ENCODE peak calls at places on chromosomes 2 and 18, in six cellular contexts. One of them, this sample, is unnamed.

GRCh38 chr2:150490466-150490865 is 3.0 kb upstream of the RND3 start:
- DNase-seq in SK-N-SH: no peak
- DNase-seq in GM12878: no peak
- DNase-seq in HepG2: no peak
- DNase-seq in K562: no peak
- DNase-seq in H1: no peak
- DNase-seq in this sample: no peak

GRCh38 chr2:186879312-186879711 is 30.3 kb upstream of the ZSWIM2 start:
- DNase-seq in GM12878: no peak
- DNase-seq in HepG2: no peak
- DNase-seq in SK-N-SH: no peak
- DNase-seq in K562: no peak
- DNase-seq in H1: no peak
- DNase-seq in this sample: no peak

GRCh38 chr2:172921538-172922236 is 154.0 kb upstream of the MAP3K20 start:
- DNase-seq in K562: no peak
- DNase-seq in HepG2: no peak
- DNase-seq in H1: no peak
- DNase-seq in GM12878: no peak
- DNase-seq in SK-N-SH: no peak
- DNase-seq in this sample: no peak

GRCh38 chr2:95014126-95014708 is 11.3 kb upstream of the MAL start:
- DNase-seq in H1: no peak
- DNase-seq in K562: no peak
- DNase-seq in SK-N-SH: no peak
- DNase-seq in HepG2: no peak
- DNase-seq in GM12878: no peak
- DNase-seq in this sample: no peak

GRCh38 chr2:29013046-29013780 is 32.1 kb downstream of the TOGARAM2 start:
- DNase-seq in SK-N-SH: no peak
- DNase-seq in GM12878: no peak
- DNase-seq in K562: no peak
- DNase-seq in H1: no peak
- DNase-seq in HepG2: no peak
- DNase-seq in this sample: no peak

GRCh38 chr18:46770708-46771107 is 13.9 kb upstream of the ST8SIA5 start:
- DNase-seq in H1: no peak
- DNase-seq in SK-N-SH: no peak
- DNase-seq in HepG2: no peak
- DNase-seq in K562: no peak
- DNase-seq in GM12878: no peak
- DNase-seq in this sample: no peak

GRCh38 chr2:202376460-202377307 is 557 bp downstream of the BMPR2 start:
- DNase-seq in H1: peak
- DNase-seq in SK-N-SH: peak
- DNase-seq in HepG2: no peak
- DNase-seq in GM12878: no peak
- DNase-seq in K562: peak
- DNase-seq in this sample: no peak

GRCh38 chr2:230900336-230900995 is 24.6 kb downstream of the GPR55 start:
- DNase-seq in HepG2: no peak
- DNase-seq in H1: no peak
- DNase-seq in K562: no peak
- DNase-seq in SK-N-SH: no peak
- DNase-seq in GM12878: no peak
- DNase-seq in this sample: no peak

GRCh38 chr2:126879348-126880261 is 19.1 kb upstream of the TEX51 start:
- DNase-seq in GM12878: no peak
- DNase-seq in K562: no peak
- DNase-seq in SK-N-SH: no peak
- DNase-seq in HepG2: no peak
- DNase-seq in H1: no peak
- DNase-seq in this sample: no peak

GRCh38 chr18:55318864-55319516 is 269.0 kb downstream of the TCF4 start:
- DNase-seq in K562: no peak
- DNase-seq in SK-N-SH: no peak
- DNase-seq in GM12878: no peak
- DNase-seq in HepG2: no peak
- DNase-seq in H1: no peak
- DNase-seq in this sample: no peak

GRCh38 chr2:48624696-48625095 is 7.0 kb downstream of the GTF2A1L start:
- DNase-seq in SK-N-SH: no peak
- DNase-seq in K562: no peak
- DNase-seq in H1: no peak
- DNase-seq in GM12878: no peak
- DNase-seq in HepG2: no peak
- DNase-seq in this sample: no peak
- TF ChIP-seq YY1 in SK-N-SH: no peak
- TF ChIP-seq YY1 in K562: no peak
- TF ChIP-seq YY1 in H1: no peak
- TF ChIP-seq YY1 in GM12878: no peak
- TF ChIP-seq YY1 in HepG2: no peak
- TF ChIP-seq YY1 in this sample: no peak

GRCh38 chr18:79581406-79581805 is 98.2 kb upstream of the CTDP1 start:
- DNase-seq in GM12878: no peak
- DNase-seq in K562: no peak
- DNase-seq in HepG2: no peak
- DNase-seq in H1: no peak
- DNase-seq in SK-N-SH: no peak
- DNase-seq in this sample: no peak
- TF ChIP-seq RAD21 in GM12878: no peak
- TF ChIP-seq RAD21 in K562: no peak
- TF ChIP-seq RAD21 in HepG2: no peak
- TF ChIP-seq RAD21 in H1: no peak
- TF ChIP-seq RAD21 in SK-N-SH: no peak
- TF ChIP-seq RAD21 in this sample: no peak

GRCh38 chr2:182020319-182021055 is 34.8 kb downstream of the PPP1R1C start:
- DNase-seq in H1: no peak
- DNase-seq in K562: no peak
- DNase-seq in SK-N-SH: no peak
- DNase-seq in HepG2: no peak
- DNase-seq in GM12878: no peak
- DNase-seq in this sample: no peak
- TF ChIP-seq YY1 in H1: no peak
- TF ChIP-seq YY1 in K562: no peak
- TF ChIP-seq YY1 in SK-N-SH: no peak
- TF ChIP-seq YY1 in HepG2: no peak
- TF ChIP-seq YY1 in GM12878: no peak
- TF ChIP-seq YY1 in this sample: no peak

GRCh38 chr2:23487735-23488492 is 102.9 kb downstream of the KLHL29 start:
- DNase-seq in K562: no peak
- DNase-seq in H1: no peak
- DNase-seq in SK-N-SH: no peak
- DNase-seq in HepG2: no peak
- DNase-seq in GM12878: no peak
- DNase-seq in this sample: peak
- TF ChIP-seq RAD21 in K562: no peak
- TF ChIP-seq RAD21 in H1: no peak
- TF ChIP-seq RAD21 in SK-N-SH: no peak
- TF ChIP-seq RAD21 in HepG2: no peak
- TF ChIP-seq RAD21 in GM12878: no peak
- TF ChIP-seq RAD21 in this sample: no peak

GRCh38 chr2:134301099-134301970 is 47.5 kb downstream of the MGAT5 start:
- DNase-seq in HepG2: no peak
- DNase-seq in H1: no peak
- DNase-seq in K562: no peak
- DNase-seq in GM12878: no peak
- DNase-seq in SK-N-SH: no peak
- DNase-seq in this sample: no peak
- TF ChIP-seq YY1 in HepG2: no peak
- TF ChIP-seq YY1 in H1: no peak
- TF ChIP-seq YY1 in K562: no peak
- TF ChIP-seq YY1 in GM12878: no peak
- TF ChIP-seq YY1 in SK-N-SH: no peak
- TF ChIP-seq YY1 in this sample: no peak

GRCh38 chr18:12307251-12307736 is 747 bp upstream of the TUBB6 start:
- DNase-seq in HepG2: no peak
- DNase-seq in GM12878: no peak
- DNase-seq in SK-N-SH: peak
- DNase-seq in H1: no peak
- DNase-seq in K562: no peak
- DNase-seq in this sample: no peak

GRCh38 chr18:12308386-12309100 is 502 bp downstream of the TUBB6 start:
- DNase-seq in SK-N-SH: peak
- DNase-seq in H1: peak
- DNase-seq in HepG2: peak
- DNase-seq in K562: peak
- DNase-seq in GM12878: no peak
- DNase-seq in this sample: no peak

GRCh38 chr18:12306752-12307151 is 1.3 kb upstream of the TUBB6 start:
- DNase-seq in GM12878: no peak
- DNase-seq in SK-N-SH: no peak
- DNase-seq in K562: no peak
- DNase-seq in HepG2: no peak
- DNase-seq in H1: no peak
- DNase-seq in this sample: no peak

GRCh38 chr18:12309683-12310198 is 1.7 kb downstream of the TUBB6 start:
- DNase-seq in HepG2: no peak
- DNase-seq in GM12878: no peak
- DNase-seq in K562: no peak
- DNase-seq in H1: no peak
- DNase-seq in SK-N-SH: no peak
- DNase-seq in this sample: no peak

DNA sequence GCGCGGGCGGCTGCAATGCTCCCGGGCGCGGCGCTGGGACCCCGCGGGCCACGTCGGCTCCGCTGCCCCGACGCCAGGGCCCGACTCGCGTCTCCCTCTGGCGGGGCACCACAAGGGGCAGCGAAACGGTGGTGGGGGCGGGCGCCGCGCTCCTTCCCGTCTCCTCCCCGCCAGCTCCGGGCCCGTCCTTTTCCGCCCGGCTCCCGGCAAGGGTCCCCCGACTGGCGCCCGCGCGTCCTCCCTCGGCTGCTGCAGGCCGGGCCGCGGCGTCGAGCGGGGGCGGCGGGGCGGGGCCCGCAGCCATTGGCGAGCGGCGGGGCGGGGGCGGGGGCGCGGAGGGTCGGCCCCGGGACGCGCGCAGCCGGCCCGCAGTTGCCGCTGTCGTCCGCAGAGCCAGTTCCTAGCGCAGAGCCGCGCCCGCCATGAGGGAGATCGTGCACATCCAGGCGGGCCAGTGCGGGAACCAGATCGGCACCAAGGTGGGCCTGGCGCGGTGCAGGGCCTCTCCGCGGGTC is at the start of gene TUBB6:
- DNase-seq in GM12878: no peak
- DNase-seq in HepG2: no peak
- DNase-seq in K562: peak
- DNase-seq in SK-N-SH: peak
- DNase-seq in H1: peak
- DNase-seq in this sample: no peak
- TF ChIP-seq RAD21 in GM12878: no peak
- TF ChIP-seq RAD21 in HepG2: no peak
- TF ChIP-seq RAD21 in K562: no peak
- TF ChIP-seq RAD21 in SK-N-SH: no peak
- TF ChIP-seq RAD21 in H1: no peak
- TF ChIP-seq RAD21 in this sample: no peak

DNA sequence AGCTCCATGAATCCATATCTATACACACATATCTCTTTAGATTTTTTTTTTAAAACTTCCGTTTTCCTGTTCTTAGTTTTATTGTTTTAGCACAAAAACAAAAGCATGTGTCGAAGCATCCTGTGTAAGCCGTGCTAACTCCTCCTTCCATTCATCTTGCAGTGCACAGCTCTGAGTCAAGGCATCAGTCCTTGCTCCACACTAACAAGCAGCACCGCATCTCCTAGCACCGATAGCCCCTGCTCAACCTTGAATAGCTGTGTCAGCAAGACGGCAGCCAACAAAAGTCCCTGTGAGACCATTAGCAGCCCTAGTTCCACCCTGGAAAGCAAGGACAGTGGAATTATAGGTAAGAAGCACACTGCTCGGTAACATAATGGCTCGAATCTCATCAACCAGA is 136.3 kb downstream of the WDSUB1 start:
- DNase-seq in K562: no peak
- DNase-seq in H1: no peak
- DNase-seq in SK-N-SH: no peak
- DNase-seq in GM12878: no peak
- DNase-seq in HepG2: no peak
- DNase-seq in this sample: no peak
- TF ChIP-seq YY1 in K562: no peak
- TF ChIP-seq YY1 in H1: no peak
- TF ChIP-seq YY1 in SK-N-SH: no peak
- TF ChIP-seq YY1 in GM12878: no peak
- TF ChIP-seq YY1 in HepG2: no peak
- TF ChIP-seq YY1 in this sample: no peak

DNA sequence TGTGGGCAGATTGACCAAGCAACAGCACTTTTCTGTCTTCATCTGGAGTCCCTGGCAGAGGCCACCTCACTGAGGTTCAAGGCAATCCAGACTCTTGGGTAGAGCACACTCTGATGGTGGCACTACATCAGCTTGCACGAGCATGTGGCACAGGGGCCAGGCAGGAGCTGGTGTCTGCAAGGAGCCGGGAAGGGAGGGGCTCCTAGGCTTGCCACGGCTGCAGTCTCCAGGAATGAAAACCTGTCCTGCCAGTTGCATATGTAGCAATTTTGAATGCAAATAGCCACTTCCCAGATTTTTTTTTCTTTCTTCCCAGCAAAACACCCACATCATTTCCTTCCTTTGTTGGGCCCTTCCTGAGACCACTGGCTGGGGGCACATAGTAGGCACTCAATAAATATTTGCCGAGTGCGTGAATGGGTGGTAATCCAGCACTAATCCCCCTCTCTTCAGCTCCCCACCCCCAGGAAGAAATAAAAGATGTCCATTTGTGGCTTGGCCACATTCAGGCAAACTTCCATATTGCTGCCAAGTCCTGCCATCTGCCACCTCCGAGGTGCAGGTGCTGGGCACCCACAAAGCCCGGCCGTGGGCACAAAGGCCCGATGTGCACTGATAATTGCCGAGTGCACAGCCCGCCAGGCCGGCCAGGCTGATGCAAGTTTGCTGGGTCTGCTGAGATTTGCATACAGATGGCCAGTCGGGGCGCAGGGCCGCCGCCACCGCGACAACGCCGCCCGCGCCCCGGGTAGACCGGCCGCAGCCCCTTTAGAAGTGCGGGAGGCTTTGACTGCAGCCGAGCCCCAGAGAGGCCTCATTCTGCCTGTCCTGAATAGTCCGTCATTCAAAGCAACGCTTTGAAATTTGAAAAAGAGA is 72.5 kb downstream of the MYCN start:
- DNase-seq in H1: peak
- DNase-seq in SK-N-SH: no peak
- DNase-seq in K562: no peak
- DNase-seq in GM12878: no peak
- DNase-seq in HepG2: no peak
- DNase-seq in this sample: no peak
- TF ChIP-seq RAD21 in H1: peak
- TF ChIP-seq RAD21 in SK-N-SH: no peak
- TF ChIP-seq RAD21 in K562: no peak
- TF ChIP-seq RAD21 in GM12878: no peak
- TF ChIP-seq RAD21 in HepG2: no peak
- TF ChIP-seq RAD21 in this sample: no peak

GRCh38 chr2:226564667-226565066 is 235.0 kb downstream of the IRS1 start:
- DNase-seq in GM12878: no peak
- DNase-seq in HepG2: no peak
- DNase-seq in K562: no peak
- DNase-seq in H1: no peak
- DNase-seq in SK-N-SH: no peak
- DNase-seq in this sample: no peak
- TF ChIP-seq YY1 in GM12878: no peak
- TF ChIP-seq YY1 in HepG2: no peak
- TF ChIP-seq YY1 in K562: no peak
- TF ChIP-seq YY1 in H1: no peak
- TF ChIP-seq YY1 in SK-N-SH: no peak
- TF ChIP-seq YY1 in this sample: no peak

This sample was measured in HCT116.